ENCODE peak calls at places on chromosomes 11 and 22, in six cellular contexts. L, D, C, N, Y and R are unnamed samples.

GRCh38 chr22:45994516-45995404 is 17.8 kb upstream of the WNT7B start:
- DNase-seq in L (peak; percentile 56), D (peak; percentile 92), C (peak; percentile 83), N (peak; percentile 74), Y (peak; percentile 87), R (peak; percentile 89)

GRCh38 chr22:49906799-49907290 is 11.4 kb downstream of the ALG12 start:
- DNase-seq in L (no peak), D (no peak), C (no peak), N (no peak), Y (no peak), R (peak; percentile 50)

GRCh38 chr11:109553284-109553683 is 131.3 kb downstream of the C11orf87 start:
- DNase-seq in L (no peak), D (no peak), C (no peak), N (no peak), Y (no peak), R (no peak)

GRCh38 chr11:134818531-134818930 is 406.5 kb upstream of the B3GAT1 start:
- DNase-seq in L (no peak), D (no peak), C (no peak), N (no peak), Y (no peak), R (no peak)

GRCh38 chr22:20431520-20432237 is 5.9 kb downstream of the SCARF2 start:
- DNase-seq in L (no peak), D (no peak), C (no peak), N (no peak), Y (no peak), R (peak; percentile 66)

GRCh38 chr11:35142481-35143207 is 3.7 kb downstream of the CD44 start:
- DNase-seq in L (no peak), D (no peak), C (peak; percentile 68), N (no peak), Y (no peak), R (no peak)

GRCh38 chr11:134034496-134035381 is 34.1 kb upstream of the JAM3 start:
- DNase-seq in L (no peak), D (peak; percentile 71), C (no peak), N (no peak), Y (peak; percentile 72), R (peak; percentile 46)

GRCh38 chr22:44664149-44664548 is 37.9 kb upstream of the PRR5 start:
- DNase-seq in L (peak; percentile 53), D (peak; percentile 74), C (peak; percentile 33), N (no peak), Y (no peak), R (peak; percentile 71)

GRCh38 chr11:83816572-83817187 is 530.5 kb upstream of the CCDC90B start:
- DNase-seq in L (peak; percentile 19), D (no peak), C (no peak), N (no peak), Y (no peak), R (no peak)

GRCh38 chr11:13291794-13292193 is 14.2 kb downstream of the BMAL1 start:
- DNase-seq in L (no peak), D (no peak), C (no peak), N (no peak), Y (no peak), R (no peak)

GRCh38 chr22:24101966-24102365 is 79.3 kb upstream of the SUSD2 start:
- DNase-seq in L (no peak), D (peak; percentile 71), C (no peak), N (no peak), Y (peak; percentile 45), R (peak; percentile 50)

GRCh38 chr11:120912504-120912903 is 111.4 kb upstream of the TBCEL start:
- DNase-seq in L (peak; percentile 53), D (no peak), C (no peak), N (no peak), Y (no peak), R (no peak)

GRCh38 chr11:128411149-128411548 is 176.2 kb downstream of the ETS1 start:
- DNase-seq in L (no peak), D (no peak), C (no peak), N (no peak), Y (no peak), R (no peak)